ENCODE peak calls at places on chromosomes 1 and 21, in eight cellular contexts. T is NCI-H226; V is RCC 7860; E is hepatocyte; H is naive thymus-derived CD8-positive, alpha-beta T cell; K is dermis microvascular lymphatic vessel endothelial cell; Z is EH; C is iPS-NIHi11. L is an unnamed sample.

GRCh38 chr1:183879966-183880365 is 75.0 kb downstream of the RGL1 start:
- DNase-seq in T (no peak), V (no peak), E (no peak), H (no peak), K (peak; percentile 33), Z (no peak), C (no peak), L (no peak)

GRCh38 chr1:181099152-181100014 is 10.9 kb downstream of the IER5 start:
- DNase-seq in T (peak; percentile 40), V (no peak), E (peak; percentile 47), H (no peak), K (peak; percentile 57), Z (peak; percentile 83), C (no peak), L (peak; percentile 78)

GRCh38 chr1:91816055-91816454 is 69.9 kb downstream of the TGFBR3 start:
- DNase-seq in T (no peak), V (no peak), E (no peak), H (no peak), K (no peak), Z (no peak), C (no peak), L (no peak)

GRCh38 chr1:97017895-97018294 is 296.3 kb downstream of the PTBP2 start:
- DNase-seq in T (no peak), V (no peak), E (peak; percentile 6), H (no peak), K (peak; percentile 14), Z (peak; percentile 13), C (peak; percentile 5), L (no peak)

GRCh38 chr1:192794768-192795035 is 14.1 kb upstream of the RGS2 start:
- DNase-seq in T (no peak), V (no peak), E (no peak), H (no peak), K (no peak), Z (no peak), C (no peak), L (no peak)

GRCh38 chr21:36973986-36974850 is 7.7 kb upstream of the HLCS start:
- DNase-seq in T (no peak), V (peak; percentile 15), E (no peak), H (no peak), K (no peak), Z (peak; percentile 10), C (no peak), L (no peak)

GRCh38 chr1:6185635-6186382 is 5.7 kb upstream of the CHD5 start:
- DNase-seq in T (no peak), V (no peak), E (peak; percentile 60), H (no peak), K (peak; percentile 49), Z (peak; percentile 46), C (peak; percentile 35), L (no peak)

GRCh38 chr1:183821309-183822080 is 16.6 kb downstream of the RGL1 start:
- DNase-seq in T (no peak), V (no peak), E (no peak), H (no peak), K (no peak), Z (no peak), C (no peak), L (no peak)

GRCh38 chr1:222464841-222465210 is 83.1 kb downstream of the HHIPL2 start:
- DNase-seq in T (peak; percentile 27), V (peak; percentile 65), E (peak; percentile 71), H (peak; percentile 80), K (peak; percentile 80), Z (peak; percentile 71), C (peak; percentile 63), L (peak; percentile 37)

GRCh38 chr21:42179316-42179715 is 39.6 kb upstream of the ABCG1 start:
- DNase-seq in T (no peak), V (no peak), E (no peak), H (no peak), K (no peak), Z (no peak), C (no peak), L (no peak)

GRCh38 chr1:185464788-185465187 is 147.7 kb upstream of the IVNS1ABP start:
- DNase-seq in T (no peak), V (no peak), E (no peak), H (no peak), K (no peak), Z (no peak), C (no peak), L (no peak)

GRCh38 chr1:14672030-14672429 is 73.5 kb downstream of the KAZN start:
- DNase-seq in T (no peak), V (no peak), E (no peak), H (no peak), K (no peak), Z (no peak), C (no peak), L (no peak)

L was measured in astrocyte.